ENCODE peak calls at places on chromosomes 5 and 9, in five cellular contexts. R is NB4, S is astrocyte of the cerebellum, F is fibroblast of lung, Y is tibial artery. B is an unnamed sample.
A peak's percentile ranks its signal among the peaks of the same experiment; 100 is the strongest.

GRCh38 chr5:56200856-56201638 is 32.1 kb downstream of the ANKRD55 start:
- DNase-seq in F (peak; percentile 83), R (peak; percentile 74), Y (no peak), S (peak; percentile 57), B (no peak)

GRCh38 chr5:120465281-120465961 is 1.3 kb downstream of the PRR16 start:
- DNase-seq in Y (peak; percentile 75), F (peak; percentile 80), S (no peak), R (no peak), B (no peak)

GRCh38 chr9:138068601-138069035 is 191.0 kb downstream of the CACNA1B start:
- DNase-seq in F (no peak), R (no peak), S (no peak), Y (peak; percentile 57), B (no peak)

GRCh38 chr5:141050622-141051525 is at the start of gene PCDHB1:
- DNase-seq in S (no peak), F (no peak), R (no peak), Y (no peak), B (no peak)

GRCh38 chr5:10364186-10364689 is 10.7 kb downstream of the MARCHF6 start:
- DNase-seq in Y (no peak), R (peak; percentile 50), F (no peak), S (no peak), B (peak; percentile 51)

GRCh38 chr9:99515874-99516656 is 294.0 kb downstream of the SEC61B start:
- DNase-seq in S (no peak), Y (no peak), R (no peak), F (no peak), B (peak; percentile 26)

GRCh38 chr5:56454219-56454862 is 221.2 kb upstream of the ANKRD55 start:
- DNase-seq in Y (no peak), S (no peak), F (no peak), R (no peak), B (no peak)

GRCh38 chr5:140145818-140146522 is 20.2 kb downstream of the IGIP start:
- DNase-seq in S (no peak), Y (peak; percentile 79), F (peak; percentile 58), R (peak; percentile 82), B (peak; percentile 17)

GRCh38 chr9:28341913-28342312 is 768.6 kb upstream of the C9orf72 start:
- DNase-seq in R (no peak), Y (no peak), S (no peak), F (no peak), B (no peak)

GRCh38 chr5:176695073-176695472 is 47.8 kb downstream of the TSPAN17 start:
- DNase-seq in Y (no peak), S (no peak), F (no peak), R (no peak), B (no peak)

GRCh38 chr9:137666505-137666809 is 47.7 kb downstream of the EHMT1 start:
- DNase-seq in F (no peak), S (no peak), Y (no peak), R (no peak), B (no peak)

GRCh38 chr9:107548298-107549142 is 59.0 kb upstream of the KLF4 start:
- DNase-seq in S (peak; percentile 76), F (peak; percentile 97), Y (peak; percentile 69), R (peak; percentile 79), B (peak; percentile 39)

GRCh38 chr5:103244398-103244797 is 14.2 kb upstream of the MACIR start:
- DNase-seq in S (no peak), Y (no peak), F (no peak), R (no peak), B (no peak)

GRCh38 chr9:135618866-135619598 is 20.3 kb downstream of the GLT6D1 start:
- DNase-seq in F (no peak), S (no peak), R (no peak), Y (no peak), B (no peak)

GRCh38 chr5:56269216-56269927 is 36.2 kb upstream of the ANKRD55 start:
- DNase-seq in R (peak; percentile 76), F (peak; percentile 81), S (peak; percentile 26), Y (no peak), B (peak; percentile 47)

GRCh38 chr5:103523319-103523718 is 39.3 kb downstream of the NUDT12 start:
- DNase-seq in S (no peak), F (no peak), Y (no peak), R (no peak), B (no peak)

GRCh38 chr5:141501805-141502204 is 12.9 kb downstream of the PCDHGC5 start:
- DNase-seq in F (no peak), R (no peak), Y (no peak), S (no peak), B (no peak)

GRCh38 chr5:158670199-158670598 is 429.5 kb downstream of the EBF1 start:
- DNase-seq in S (no peak), Y (no peak), F (no peak), R (no peak), B (no peak)

GRCh38 chr5:98128846-98129245 is 644.6 kb upstream of the RGMB start:
- DNase-seq in S (no peak), F (no peak), R (no peak), Y (no peak), B (no peak)

GRCh38 chr5:119435436-119436132 is 16.7 kb upstream of the HSD17B4 start:
- DNase-seq in R (peak; percentile 82), Y (peak; percentile 72), F (peak; percentile 48), S (no peak), B (peak; percentile 84)

GRCh38 chr5:138352722-138353549 is 451 bp downstream of the KDM3B start:
- DNase-seq in Y (peak; percentile 82), S (no peak), F (peak; percentile 56), R (peak; percentile 90), B (peak; percentile 62)

GRCh38 chr9:125467341-125467740 is 205.7 kb downstream of the GAPVD1 start:
- DNase-seq in S (no peak), Y (no peak), R (no peak), F (no peak), B (no peak)

GRCh38 chr5:154749496-154749895 is 5.7 kb upstream of the LARP1 start:
- DNase-seq in S (no peak), R (no peak), Y (no peak), F (no peak), B (no peak)

GRCh38 chr5:59621477-59621876 is 272.0 kb downstream of the PDE4D start:
- DNase-seq in Y (no peak), R (no peak), S (no peak), F (no peak), B (no peak)

GRCh38 chr5:42930934-42931333 is 109.2 kb downstream of the ANXA2R start:
- DNase-seq in R (no peak), Y (no peak), S (no peak), F (no peak), B (no peak)

GRCh38 chr5:139787568-139788293 is 7.9 kb upstream of the PSD2 start:
- DNase-seq in R (peak; percentile 76), Y (peak; percentile 92), S (peak; percentile 36), F (peak; percentile 66), B (peak; percentile 48)

DNA sequence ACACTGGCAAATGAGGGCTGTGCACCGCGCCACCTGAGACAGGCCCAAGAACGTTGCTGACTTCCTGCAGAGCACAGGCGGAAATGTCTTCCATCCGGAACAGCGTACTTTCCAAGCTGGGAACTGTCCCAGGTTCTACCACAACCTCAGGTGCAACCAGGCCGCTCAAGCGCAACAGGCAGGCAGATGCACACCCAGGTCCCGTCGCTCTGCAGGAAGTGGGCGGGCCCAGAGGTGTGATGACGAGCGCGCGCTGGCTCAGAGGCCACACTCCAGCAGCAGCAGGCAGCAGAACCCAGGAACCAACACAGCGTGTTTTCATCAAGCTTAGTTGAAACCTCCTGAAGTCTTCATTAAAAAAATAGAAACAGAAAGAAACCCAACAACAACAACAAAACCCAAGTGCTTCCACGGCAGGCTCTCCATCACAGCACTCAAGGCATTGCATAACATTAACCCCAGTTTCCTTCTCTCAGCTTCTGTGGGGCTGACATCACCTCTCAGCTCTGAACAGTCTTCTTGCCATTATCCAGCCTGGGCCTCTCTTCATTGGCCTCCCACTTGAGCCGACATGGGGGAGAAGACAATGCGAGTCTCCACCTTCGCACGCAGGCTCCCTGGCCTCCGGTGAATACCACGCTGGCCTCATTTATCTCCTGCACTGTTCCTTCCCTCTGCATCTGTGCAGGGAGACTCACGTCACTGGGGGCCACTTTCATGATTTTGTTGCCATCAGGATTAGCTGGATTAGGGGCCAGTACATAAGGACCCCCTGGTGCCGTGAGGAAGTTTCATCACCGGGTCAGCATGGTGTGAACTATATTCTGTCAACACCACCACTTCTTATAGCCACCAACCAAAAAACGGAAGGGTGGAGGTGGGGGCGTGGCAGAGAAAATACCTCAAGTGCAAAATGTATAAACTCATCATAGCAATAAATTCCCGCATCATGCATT is 22.1 kb downstream of the PTCH1 start:
- DNase-seq in Y (no peak), R (peak; percentile 88), S (no peak), F (peak; percentile 37), B (no peak)
- H3K4me3 ChIP-seq in Y (no peak overlapping the region), R (peak overlapping the region; percentile 56), S (peak overlapping the region; percentile 20), F (peak overlapping the region; percentile 0), B (no peak overlapping the region)

GRCh38 chr5:57608542-57608941 is 125.9 kb upstream of the ACTBL2 start:
- DNase-seq in F (no peak), S (no peak), Y (no peak), R (no peak), B (no peak)
- H3K4me3 ChIP-seq in F (no peak overlapping the region), S (no peak overlapping the region), Y (no peak overlapping the region), R (no peak overlapping the region), B (no peak overlapping the region)

DNA sequence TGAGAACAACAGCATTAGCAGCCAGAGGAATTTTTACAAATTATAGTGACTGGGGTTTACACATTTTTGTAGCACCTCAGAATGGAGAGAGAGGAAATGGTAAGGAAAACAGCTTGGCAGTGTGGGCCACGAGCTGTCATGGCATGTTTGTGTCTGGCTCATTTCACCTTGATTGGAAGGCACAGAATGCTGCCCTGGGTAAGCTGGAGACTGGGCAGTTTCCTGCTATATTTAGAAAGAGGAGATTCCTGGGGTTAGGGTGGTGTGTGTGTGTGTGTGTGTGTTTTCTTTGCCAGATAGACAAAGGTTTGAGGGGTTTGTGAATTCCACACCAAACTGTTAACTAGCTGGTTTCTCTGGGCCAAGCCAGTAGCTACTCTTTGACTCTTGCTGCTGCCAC is 9.0 kb downstream of the ARHGAP26 start:
- DNase-seq in Y (no peak), S (peak; percentile 4), F (no peak), R (no peak), B (no peak)
- H3K4me3 ChIP-seq in Y (no peak overlapping the region), S (no peak overlapping the region), F (no peak overlapping the region), R (no peak overlapping the region), B (no peak overlapping the region)

DNA sequence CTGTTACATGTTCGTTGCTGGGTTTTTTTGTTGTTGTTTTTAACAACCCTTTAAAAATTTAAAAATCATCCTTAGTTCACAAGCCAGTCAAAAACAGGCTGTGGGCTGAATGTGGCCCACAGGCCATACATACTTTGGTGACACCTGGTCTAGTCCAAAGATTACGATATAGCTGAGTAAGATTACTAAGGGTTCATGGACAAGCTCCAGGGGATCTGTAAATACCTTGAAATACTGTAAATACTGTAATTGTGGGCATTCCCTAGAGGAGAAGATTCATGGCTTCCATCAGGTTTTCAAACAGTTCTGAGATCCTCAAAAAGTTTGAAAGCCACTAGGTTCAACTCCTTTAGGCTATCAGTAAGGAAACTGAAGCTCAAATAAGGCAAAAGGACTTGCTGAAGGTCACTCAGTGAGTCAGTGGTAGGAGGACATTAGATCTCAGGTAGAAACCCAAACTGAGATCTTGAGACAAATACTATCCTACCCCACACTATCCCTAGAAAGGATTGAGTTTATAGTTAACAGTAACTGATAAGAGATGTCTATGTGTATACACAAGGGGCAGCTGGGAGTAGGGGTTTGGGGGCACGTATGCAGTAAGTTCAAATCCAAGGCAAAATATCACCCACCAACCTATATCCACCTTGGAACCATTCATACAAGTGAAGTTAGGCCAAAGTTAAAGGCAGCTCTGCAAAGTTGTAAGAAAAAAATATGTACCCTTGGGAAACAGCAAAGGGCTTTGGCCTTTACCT is 17.8 kb downstream of the RAB14 start:
- DNase-seq in S (no peak), F (no peak), R (no peak), Y (no peak), B (no peak)
- H3K4me3 ChIP-seq in S (no peak overlapping the region), F (no peak overlapping the region), R (no peak overlapping the region), Y (no peak overlapping the region), B (no peak overlapping the region)

GRCh38 chr9:34559616-34560546 is 29.6 kb downstream of the CNTFR start:
- DNase-seq in F (peak; percentile 59), R (peak; percentile 36), Y (no peak), S (no peak), B (no peak)
- H3K4me3 ChIP-seq in F (no peak overlapping the region), R (no peak overlapping the region), Y (no peak overlapping the region), S (no peak overlapping the region), B (no peak overlapping the region)

B was measured in HL-60.